ENCODE peak calls at places on chromosomes 4 and X, in five cellular contexts. K is PC-3, Q is fibroblast of lung, I is A673, T is astrocyte. A is an unnamed sample.

GRCh38 chrX:121558886-121559285 is 511.5 kb downstream of the GLUD2 start:
- DNase-seq in K (no peak), Q (no peak), I (no peak), T (no peak), A (no peak)

GRCh38 chr4:14169460-14169859 is 541.9 kb upstream of the BOD1L1 start:
- DNase-seq in K (peak), Q (peak), I (no peak), T (peak), A (no peak)

GRCh38 chr4:79996950-79997349 is 76.1 kb downstream of the ANTXR2 start:
- DNase-seq in K (no peak), Q (no peak), I (no peak), T (no peak), A (no peak)

GRCh38 chrX:8820910-8821527 is 19.8 kb upstream of the FAM9A start:
- DNase-seq in K (peak), Q (peak), I (peak), T (no peak), A (no peak)

GRCh38 chr4:88802138-88802537 is 104.5 kb upstream of the NAP1L5 start:
- DNase-seq in K (no peak), Q (no peak), I (no peak), T (no peak), A (no peak)

GRCh38 chr4:119132306-119132705 is 3.3 kb upstream of the MYOZ2 start:
- DNase-seq in K (peak), Q (no peak), I (no peak), T (peak), A (no peak)

GRCh38 chr4:92304636-92305035 is 870 bp downstream of the GRID2 start:
- DNase-seq in K (no peak), Q (peak), I (no peak), T (no peak), A (no peak)

GRCh38 chrX:26511621-26512363 is 295.8 kb downstream of the MAGEB5 start:
- DNase-seq in K (no peak), Q (no peak), I (no peak), T (no peak), A (no peak)

GRCh38 chr4:40629401-40630334 is at the start of gene RBM47:
- DNase-seq in K (peak), Q (peak), I (peak), T (peak), A (peak)

GRCh38 chrX:115535421-115535820 is 25.6 kb upstream of the PLS3 start:
- DNase-seq in K (no peak), Q (no peak), I (no peak), T (no peak), A (no peak)

GRCh38 chr4:47933798-47934197 is 19.4 kb upstream of the NFXL1 start:
- DNase-seq in K (peak), Q (peak), I (peak), T (peak), A (no peak)

GRCh38 chr4:113069212-113069892 is 19.9 kb downstream of the ANK2 start:
- DNase-seq in K (peak), Q (peak), I (no peak), T (no peak), A (no peak)

GRCh38 chr4:183552274-183553146 is 47.7 kb downstream of the ING2 start:
- DNase-seq in K (no peak), Q (no peak), I (no peak), T (no peak), A (no peak)

GRCh38 chr4:151284534-151285245 is 7.7 kb downstream of the PRSS48 start:
- DNase-seq in K (no peak), Q (no peak), I (no peak), T (no peak), A (no peak)

GRCh38 chr4:57635900-57636299 is 525.7 kb upstream of the IGFBP7 start:
- DNase-seq in K (no peak), Q (no peak), I (no peak), T (no peak), A (no peak)

GRCh38 chr4:180028682-180029081 is 2214.5 kb upstream of the TENM3 start:
- DNase-seq in K (peak), Q (peak), I (peak), T (peak), A (peak)

GRCh38 chrX:140572724-140573123 is 67.9 kb upstream of the SOX3 start:
- DNase-seq in K (peak), Q (peak), I (peak), T (peak), A (no peak)

GRCh38 chrX:48835524-48836329 is at the start of gene PCSK1N:
- DNase-seq in K (peak), Q (no peak), I (peak), T (no peak), A (no peak)

GRCh38 chr4:189802884-189803283 is 137.8 kb upstream of the FRG1 start:
- DNase-seq in K (no peak), Q (no peak), I (no peak), T (no peak), A (no peak)

GRCh38 chr4:74433043-74433442 is 11.9 kb upstream of the AREG start:
- DNase-seq in K (peak), Q (no peak), I (no peak), T (no peak), A (no peak)

GRCh38 chrX:129540725-129541184 is 696 bp downstream of the OCRL start:
- DNase-seq in K (peak), Q (no peak), I (no peak), T (no peak), A (no peak)

GRCh38 chrX:14039344-14039743 is 9.7 kb upstream of the GEMIN8 start:
- DNase-seq in K (peak), Q (peak), I (peak), T (no peak), A (no peak)

GRCh38 chrX:119181491-119181890 is 53.9 kb upstream of the KIAA1210 start:
- DNase-seq in K (peak), Q (no peak), I (peak), T (no peak), A (peak)

GRCh38 chr4:186657766-186658165 is 65.9 kb downstream of the FAT1 start:
- DNase-seq in K (peak), Q (no peak), I (peak), T (peak), A (peak)

GRCh38 chr4:96675916-96676315 is 836.0 kb downstream of the PDHA2 start:
- DNase-seq in K (no peak), Q (no peak), I (no peak), T (peak), A (no peak)

GRCh38 chr4:144646523-144647094 is 653 bp downstream of the HHIP start:
- DNase-seq in K (no peak), Q (no peak), I (peak), T (no peak), A (no peak)
- TF ChIP-seq EZH2 in K (no peak), Q (no peak), I (no peak), T (no peak), A (no peak)

GRCh38 chr4:146639414-146639814 is 721 bp downstream of the POU4F2 start:
- DNase-seq in K (no peak), Q (no peak), I (no peak), T (no peak), A (no peak)
- TF ChIP-seq EZH2 in K (no peak), Q (peak), I (no peak), T (no peak), A (no peak)

DNA sequence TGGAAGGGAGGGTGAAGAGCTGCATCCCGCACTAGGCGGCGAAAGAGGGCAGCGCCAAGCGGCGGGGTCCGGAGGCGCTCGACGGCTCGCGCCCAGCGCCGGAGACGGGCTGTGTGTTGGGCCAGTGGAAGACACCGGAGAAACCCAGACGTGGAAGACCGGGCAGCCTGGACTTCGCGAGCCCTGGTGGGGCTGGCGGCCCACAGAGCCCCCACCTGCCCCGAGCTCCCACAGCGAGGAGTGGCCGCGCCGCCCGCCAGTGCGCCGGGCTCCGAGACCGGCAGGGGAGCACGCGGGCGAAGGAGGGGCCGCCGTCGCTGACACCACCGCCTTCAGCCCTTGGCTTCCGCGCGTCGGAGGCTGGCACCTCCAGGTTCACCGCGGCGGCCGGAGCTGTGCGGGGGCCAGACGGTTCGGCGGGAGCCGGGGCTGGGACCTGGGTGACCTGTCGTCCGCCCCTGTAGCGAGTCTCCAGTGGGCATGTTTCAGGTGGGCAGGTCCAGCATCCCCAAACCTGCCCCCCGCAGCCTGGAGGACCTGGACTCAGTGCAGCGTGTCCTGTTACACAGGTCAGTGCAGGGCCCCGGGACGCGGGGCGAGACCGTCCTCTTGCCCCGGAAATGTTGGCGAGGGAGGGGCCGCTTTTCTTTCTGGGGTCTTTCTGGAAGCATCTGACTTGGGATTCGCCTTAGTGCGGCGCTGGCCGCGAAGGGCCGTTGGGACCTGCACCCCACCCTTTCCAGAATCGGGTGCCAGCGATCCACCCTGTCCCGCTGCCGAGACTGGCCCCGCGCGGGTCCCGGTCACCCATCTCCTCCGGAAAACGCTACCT is 9.6 kb upstream of the INTU start:
- DNase-seq in K (no peak), Q (peak), I (peak), T (peak), A (no peak)
- TF ChIP-seq EZH2 in K (no peak), Q (no peak), I (no peak), T (peak), A (no peak)

DNA sequence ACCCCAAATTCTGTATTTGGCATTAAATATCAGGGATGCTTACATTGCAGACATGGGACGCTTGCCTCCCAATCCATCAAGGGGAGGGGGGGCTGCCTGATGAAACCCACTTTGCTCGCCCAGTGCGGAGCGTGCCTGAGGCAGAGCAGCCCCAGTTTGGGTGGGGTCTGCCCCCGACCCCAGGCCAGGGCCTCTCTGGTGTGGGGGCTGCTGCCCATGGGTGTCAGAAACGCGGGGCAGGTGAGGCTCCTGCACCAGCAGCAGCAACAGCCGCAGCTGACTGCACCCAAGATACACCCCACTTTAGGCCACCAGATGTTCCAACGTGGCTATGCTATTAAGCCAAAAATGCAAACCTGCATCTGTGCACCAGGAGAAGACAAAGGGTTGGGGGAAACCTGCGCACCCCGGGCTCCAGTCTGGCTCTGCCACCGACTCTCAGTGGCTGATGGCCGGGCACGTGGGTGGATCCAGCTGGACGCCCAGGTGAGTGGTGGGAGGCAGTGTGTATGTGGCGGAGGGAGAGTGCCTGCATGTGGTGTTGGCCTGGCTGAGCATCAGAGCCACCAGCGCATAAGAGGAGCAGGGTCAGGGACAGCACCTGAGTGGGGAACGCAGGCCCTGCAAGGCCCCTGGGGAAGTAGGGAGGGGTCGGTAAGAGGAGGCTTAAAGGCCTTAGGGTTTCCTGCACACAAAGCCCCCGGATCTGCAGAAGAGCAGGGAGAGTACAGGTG is 86.2 kb downstream of the ABLIM2 start:
- DNase-seq in K (no peak), Q (no peak), I (peak), T (no peak), A (no peak)
- TF ChIP-seq EZH2 in K (no peak), Q (no peak), I (no peak), T (no peak), A (no peak)

GRCh38 chr4:20882500-20882899 is 182.2 kb downstream of the PACRGL start:
- DNase-seq in K (no peak), Q (no peak), I (no peak), T (no peak), A (no peak)
- TF ChIP-seq EZH2 in K (no peak), Q (no peak), I (no peak), T (no peak), A (no peak)

GRCh38 chr4:5892321-5893012 is 419 bp downstream of the CRMP1 start:
- DNase-seq in K (no peak), Q (no peak), I (no peak), T (no peak), A (no peak)
- TF ChIP-seq EZH2 in K (no peak), Q (no peak), I (peak), T (peak), A (no peak)

GRCh38 chr4:107034091-107034698 is 1.9 kb downstream of the DKK2 start:
- DNase-seq in K (no peak), Q (peak), I (peak), T (peak), A (no peak)
- TF ChIP-seq EZH2 in K (no peak), Q (no peak), I (no peak), T (no peak), A (no peak)

A was measured in HCT116.